ENCODE peak calls at places on chromosome 10, in five cellular contexts. Y, Q, P, X and J are unnamed samples.

GRCh38 chr10:107889101-107889500 is 724.6 kb upstream of the SORCS1 start:
- DNase-seq in X (no peak), Y (no peak), Q (no peak), P (no peak), J (no peak)

GRCh38 chr10:30683496-30683895 is 53.9 kb upstream of the LYZL2 start:
- DNase-seq in Y (no peak), P (no peak), Q (no peak), X (no peak), J (no peak)

GRCh38 chr10:1074748-1075358 is 18.7 kb downstream of the WDR37 start:
- DNase-seq in X (no peak), Q (peak; percentile 36), Y (no peak), P (no peak), J (no peak)

GRCh38 chr10:119283818-119284217 is 76.4 kb downstream of the GRK5 start:
- DNase-seq in Y (no peak), Q (no peak), P (peak; percentile 54), X (no peak), J (no peak)

GRCh38 chr10:88090568-88091214 is 227.3 kb downstream of the PTEN start:
- DNase-seq in Q (no peak), X (no peak), Y (no peak), P (no peak), J (no peak)

GRCh38 chr10:91551856-91552255 is 81.0 kb downstream of the PPP1R3C start:
- DNase-seq in P (no peak), Q (peak; percentile 59), Y (peak; percentile 80), X (no peak), J (peak; percentile 73)

GRCh38 chr10:88707429-88708110 is 1.5 kb downstream of the LIPK start:
- DNase-seq in X (no peak), Y (no peak), Q (peak; percentile 85), P (no peak), J (no peak)

GRCh38 chr10:69389827-69390490 is 26.8 kb downstream of the TACR2 start:
- DNase-seq in Y (peak; percentile 88), P (peak; percentile 53), X (no peak), Q (peak; percentile 47), J (peak; percentile 59)

GRCh38 chr10:69842020-69842419 is 40.3 kb downstream of the COL13A1 start:
- DNase-seq in X (no peak), Q (no peak), Y (no peak), P (no peak), J (no peak)